ENCODE peak calls at places on chromosomes 7 and 10, in five cellular contexts. J is H9, P is lower lobe of right lung, W is mammary epithelial cell, U is transverse colon. X is an unnamed sample. For H3K27me3, the result is how much of the 10 kb centered on the place peaks cover.

GRCh38 chr7:29099896-29100847 is 46.2 kb downstream of the CPVL start:
- DNase-seq in J (no peak), P (no peak), W (no peak), U (no peak), X (no peak)

GRCh38 chr7:64997927-64998391 is 7.1 kb upstream of the ZNF117 start:
- DNase-seq in J (no peak), P (no peak), W (peak), U (no peak), X (no peak)

GRCh38 chr7:104230606-104231005 is 22.8 kb upstream of the ORC5 start:
- DNase-seq in J (no peak), P (no peak), W (no peak), U (no peak), X (no peak)

GRCh38 chr10:78656815-78657621 is 411.7 kb upstream of the ZMIZ1 start:
- DNase-seq in J (no peak), P (peak), W (no peak), U (no peak), X (no peak)

GRCh38 chr10:111037868-111038267 is 39.0 kb upstream of the ADRA2A start:
- DNase-seq in J (no peak), P (no peak), W (no peak), U (no peak), X (no peak)

GRCh38 chr10:104028146-104028545 is 57.5 kb downstream of the COL17A1 start:
- DNase-seq in J (peak), P (no peak), W (peak), U (no peak), X (no peak)

GRCh38 chr7:103462358-103462757 is 16.4 kb upstream of the SLC26A5 start:
- DNase-seq in J (no peak), P (no peak), W (no peak), U (no peak), X (no peak)

GRCh38 chr7:5351508-5352265 is 68.9 kb downstream of the SLC29A4 start:
- DNase-seq in J (no peak), P (no peak), W (no peak), U (no peak), X (no peak)

GRCh38 chr10:100509241-100509640 is 10.4 kb downstream of the SEC31B start:
- DNase-seq in J (no peak), P (no peak), W (no peak), U (no peak), X (no peak)

GRCh38 chr7:93442478-93443224 is 131.9 kb downstream of the CALCR start:
- DNase-seq in J (peak), P (no peak), W (peak), U (peak), X (no peak)

DNA sequence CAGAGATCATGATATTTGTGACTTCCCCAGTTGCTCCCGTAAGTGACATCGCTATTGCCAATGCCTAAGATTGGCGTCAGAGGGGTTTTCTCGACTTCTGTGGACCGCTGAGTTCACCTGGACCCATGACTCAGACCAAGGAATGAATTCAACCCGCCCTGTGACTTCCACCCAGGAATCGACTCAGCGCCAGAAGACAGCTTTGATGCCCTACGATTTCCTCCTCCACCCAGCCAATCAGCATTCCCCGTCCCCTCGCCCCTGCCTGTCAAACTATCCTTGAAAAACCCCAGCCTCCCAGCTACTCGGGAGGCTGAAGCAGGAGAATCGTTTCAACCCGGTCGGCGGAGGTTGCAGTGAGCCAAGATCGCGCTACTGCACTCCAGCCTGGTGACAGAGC is 58.3 kb downstream of the MICALL2 start:
- DNase-seq in J (no peak), P (no peak), W (peak), U (no peak), X (no peak)
- H3K27me3 ChIP-seq in J (under half), P (half or more), W (under half), U (half or more), X (under half)

GRCh38 chr10:1074063-1074747 is 18.0 kb downstream of the WDR37 start:
- DNase-seq in J (no peak), P (no peak), W (no peak), U (no peak), X (no peak)

GRCh38 chr10:1070939-1071338 is 14.8 kb downstream of the WDR37 start:
- DNase-seq in J (peak), P (no peak), W (no peak), U (no peak), X (no peak)

GRCh38 chr10:1069680-1070079 is 13.5 kb downstream of the WDR37 start:
- DNase-seq in J (no peak), P (no peak), W (no peak), U (no peak), X (no peak)

GRCh38 chr10:1078668-1079067 is 22.5 kb downstream of the WDR37 start:
- DNase-seq in J (no peak), P (no peak), W (no peak), U (no peak), X (no peak)

GRCh38 chr10:1074748-1075358 is 18.7 kb downstream of the WDR37 start:
- DNase-seq in J (no peak), P (peak), W (no peak), U (no peak), X (no peak)
- TF ChIP-seq CTCF in J (peak), P (no peak), W (peak), U (peak), X (no peak)

GRCh38 chr10:4545077-4545476 is 280.9 kb upstream of the AKR1E2 start:
- DNase-seq in J (no peak), P (no peak), W (no peak), U (no peak), X (no peak)
- H3K27me3 ChIP-seq in J (under half), P (under half), W (under half), U (under half), X (under half)

DNA sequence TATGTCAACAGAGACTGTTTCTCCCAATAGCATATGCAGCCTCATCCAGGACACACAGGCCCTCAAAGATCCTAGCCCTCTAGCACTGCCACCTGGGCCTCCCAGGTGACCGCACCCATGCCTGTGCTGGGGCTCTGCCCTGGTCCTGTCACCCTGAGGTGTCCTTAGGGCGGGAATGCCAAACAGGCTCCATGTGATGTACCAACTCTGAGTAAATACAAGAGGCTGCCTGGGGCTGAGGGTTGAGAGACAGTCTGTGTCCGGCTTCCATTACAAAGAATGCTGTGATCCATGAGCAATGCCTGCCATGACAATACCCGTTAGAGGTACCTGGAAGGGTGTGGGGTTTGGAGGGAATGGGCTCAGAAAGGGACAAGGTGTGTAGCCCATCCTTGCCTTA is 83.0 kb upstream of the KAT6B start:
- DNase-seq in J (no peak), P (no peak), W (no peak), U (no peak), X (no peak)
- TF ChIP-seq CTCF in J (no peak), P (no peak), W (no peak), U (no peak), X (no peak)

GRCh38 chr10:122435212-122435827 is 19.1 kb upstream of the ARMS2 start:
- DNase-seq in J (no peak), P (no peak), W (no peak), U (no peak), X (no peak)
- H3K27me3 ChIP-seq in J (under half), P (under half), W (under half), U (under half), X (under half)

GRCh38 chr10:116733566-116733965 is 8.8 kb downstream of the HSPA12A start:
- DNase-seq in J (no peak), P (no peak), W (no peak), U (no peak), X (no peak)

GRCh38 chr10:116741391-116742351 is 695 bp downstream of the HSPA12A start:
- DNase-seq in J (no peak), P (no peak), W (no peak), U (peak), X (no peak)

GRCh38 chr10:116738359-116738738 is 4.0 kb downstream of the HSPA12A start:
- DNase-seq in J (no peak), P (no peak), W (no peak), U (no peak), X (no peak)

GRCh38 chr10:116740971-116741370 is 1.4 kb downstream of the HSPA12A start:
- DNase-seq in J (no peak), P (no peak), W (no peak), U (no peak), X (no peak)

GRCh38 chr10:116737582-116738358 is 4.6 kb downstream of the HSPA12A start:
- DNase-seq in J (peak), P (no peak), W (no peak), U (no peak), X (no peak)
- TF ChIP-seq CTCF in J (peak), P (no peak), W (peak), U (peak), X (no peak)

GRCh38 chr7:158588878-158589442 is 1.3 kb upstream of the PTPRN2 start:
- DNase-seq in J (no peak), P (no peak), W (no peak), U (no peak), X (no peak)
- H3K27me3 ChIP-seq in J (under half), P (under half), W (under half), U (under half), X (under half)